ENCODE peak calls at places on chromosomes 4 and X, in four cellular contexts. C is NCI-H1694, F is M059J, T is B cell. A is an unnamed sample.

GRCh38 chrX:134572816-134573682 is 85.2 kb downstream of the PLAC1 start:
- DNase-seq in C (no peak), F (peak; percentile 89), T (no peak), A (no peak)

GRCh38 chrX:20593836-20594235 is 327.1 kb upstream of the RPS6KA3 start:
- DNase-seq in C (no peak), F (no peak), T (no peak), A (no peak)

GRCh38 chr4:107890779-107891178 is 40.6 kb upstream of the CYP2U1 start:
- DNase-seq in C (no peak), F (no peak), T (no peak), A (no peak)

GRCh38 chr4:54659213-54660144 is 1.7 kb downstream of the KIT start:
- DNase-seq in C (no peak), F (no peak), T (peak; percentile 4), A (no peak)

GRCh38 chr4:131091896-131092295 is 1995.9 kb downstream of the C4orf33 start:
- DNase-seq in C (peak; percentile 46), F (peak; percentile 2), T (no peak), A (no peak)

GRCh38 chrX:53133400-53133799 is 39.5 kb downstream of the KANTR start:
- DNase-seq in C (peak; percentile 7), F (no peak), T (no peak), A (no peak)

GRCh38 chr4:163622351-163623051 is 128.0 kb downstream of the TMA16 start:
- DNase-seq in C (no peak), F (no peak), T (no peak), A (no peak)

GRCh38 chrX:108914791-108915190 is 178.4 kb upstream of the IRS4 start:
- DNase-seq in C (no peak), F (no peak), T (no peak), A (no peak)

GRCh38 chr4:184958127-184958806 is 60.0 kb upstream of the HELT start:
- DNase-seq in C (no peak), F (no peak), T (no peak), A (no peak)

GRCh38 chrX:141642979-141643378 is 53.5 kb downstream of the SPANXA2 start:
- DNase-seq in C (no peak), F (peak; percentile 72), T (no peak), A (no peak)

GRCh38 chrX:43707812-43708548 is 51.9 kb downstream of the MAOA start:
- DNase-seq in C (no peak), F (peak; percentile 45), T (no peak), A (no peak)

GRCh38 chr4:53541577-53542206 is 49.6 kb downstream of the LNX1 start:
- DNase-seq in C (peak; percentile 69), F (peak; percentile 75), T (no peak), A (no peak)

GRCh38 chr4:165537028-165537648 is 158.3 kb downstream of the CPE start:
- DNase-seq in C (peak; percentile 64), F (peak; percentile 48), T (peak; percentile 36), A (no peak)

GRCh38 chr4:102598102-102598758 is 97.1 kb downstream of the NFKB1 start:
- DNase-seq in C (no peak), F (no peak), T (no peak), A (no peak)

GRCh38 chrX:23235051-23235450 is 99.6 kb upstream of the PTCHD1 start:
- DNase-seq in C (no peak), F (no peak), T (no peak), A (no peak)

GRCh38 chr4:138796761-138797160 is 218.8 kb upstream of the NOCT start:
- DNase-seq in C (no peak), F (no peak), T (no peak), A (no peak)

GRCh38 chr4:22515145-22515887 is 550 bp downstream of the ADGRA3 start:
- DNase-seq in C (no peak), F (peak; percentile 79), T (peak; percentile 6), A (peak; percentile 26)

GRCh38 chrX:29257516-29257915 is 670.3 kb downstream of the IL1RAPL1 start:
- DNase-seq in C (no peak), F (peak; percentile 14), T (no peak), A (no peak)

GRCh38 chr4:94598758-94599157 is 147.0 kb downstream of the PDLIM5 start:
- DNase-seq in C (no peak), F (no peak), T (no peak), A (no peak)

GRCh38 chr4:41329361-41329760 is 72.6 kb downstream of the UCHL1 start:
- DNase-seq in C (no peak), F (no peak), T (no peak), A (no peak)

GRCh38 chr4:175035907-175036306 is 117.7 kb downstream of the ADAM29 start:
- DNase-seq in C (no peak), F (peak; percentile 91), T (no peak), A (no peak)

GRCh38 chr4:3007724-3008123 is 44.4 kb downstream of the GRK4 start:
- DNase-seq in C (no peak), F (no peak), T (no peak), A (no peak)

GRCh38 chr4:103692615-103693014 is 27.2 kb downstream of the TACR3 start:
- DNase-seq in C (no peak), F (no peak), T (no peak), A (no peak)

GRCh38 chrX:43456056-43456455 is 200.0 kb upstream of the MAOA start:
- DNase-seq in C (no peak), F (no peak), T (no peak), A (no peak)

GRCh38 chr4:185395255-185395955 is at the start of gene LRP2BP:
- DNase-seq in C (peak; percentile 8), F (peak; percentile 18), T (peak; percentile 45), A (no peak)

GRCh38 chr4:95114521-95114920 is 356.8 kb downstream of the BMPR1B start:
- DNase-seq in C (no peak), F (no peak), T (no peak), A (no peak)

GRCh38 chr4:23476514-23477090 is 413.2 kb downstream of the PPARGC1A start:
- DNase-seq in C (no peak), F (no peak), T (no peak), A (no peak)

GRCh38 chr4:26860922-26861433 is 337 bp downstream of the STIM2 start:
- DNase-seq in C (no peak), F (no peak), T (peak; percentile 77), A (peak; percentile 63)

GRCh38 chr4:124066579-124066978 is 646.0 kb downstream of the ANKRD50 start:
- DNase-seq in C (no peak), F (no peak), T (no peak), A (no peak)

GRCh38 chrX:117969337-117969736 is 147.3 kb downstream of the KLHL13 start:
- DNase-seq in C (no peak), F (no peak), T (no peak), A (no peak)

A was measured in GDM1.